ENCODE peak calls at places on chromosomes 5 and 9, in four cellular contexts. One of them, this sample, is unnamed.

GRCh38 chr9:95333426-95333825 is 15.9 kb upstream of the FANCC start:
- DNase-seq in MM.1S: no peak
- DNase-seq in type B pancreatic cell: no peak
- DNase-seq in GM23338: no peak
- DNase-seq in this sample: no peak

GRCh38 chr5:56833325-56833724 is 18.0 kb downstream of the MAP3K1 start:
- DNase-seq in MM.1S: no peak
- DNase-seq in type B pancreatic cell: no peak
- DNase-seq in GM23338: peak
- DNase-seq in this sample: no peak

GRCh38 chr5:98986556-98986955 is 57.7 kb upstream of the CHD1 start:
- DNase-seq in MM.1S: no peak
- DNase-seq in type B pancreatic cell: no peak
- DNase-seq in GM23338: no peak
- DNase-seq in this sample: no peak

GRCh38 chr5:167688731-167689130 is 602.7 kb upstream of the WWC1 start:
- DNase-seq in MM.1S: peak
- DNase-seq in type B pancreatic cell: no peak
- DNase-seq in GM23338: no peak
- DNase-seq in this sample: no peak

GRCh38 chr5:15702102-15702501 is 202.1 kb downstream of the FBXL7 start:
- DNase-seq in MM.1S: peak
- DNase-seq in type B pancreatic cell: no peak
- DNase-seq in GM23338: peak
- DNase-seq in this sample: no peak

GRCh38 chr9:6040077-6040476 is 24.7 kb upstream of the RANBP6 start:
- DNase-seq in MM.1S: no peak
- DNase-seq in type B pancreatic cell: no peak
- DNase-seq in GM23338: no peak
- DNase-seq in this sample: no peak

GRCh38 chr5:57066921-57067914 is 106.6 kb upstream of the GPBP1 start:
- DNase-seq in MM.1S: no peak
- DNase-seq in type B pancreatic cell: no peak
- DNase-seq in GM23338: no peak
- DNase-seq in this sample: no peak

GRCh38 chr5:181050016-181050415 is 9.9 kb downstream of the BTNL9 start:
- DNase-seq in MM.1S: no peak
- DNase-seq in type B pancreatic cell: no peak
- DNase-seq in GM23338: no peak
- DNase-seq in this sample: peak

GRCh38 chr9:137878146-137878941 is 762 bp downstream of the CACNA1B start:
- DNase-seq in MM.1S: no peak
- DNase-seq in type B pancreatic cell: peak
- DNase-seq in GM23338: peak
- DNase-seq in this sample: no peak

GRCh38 chr5:91357806-91358205 is 25.3 kb downstream of the ARRDC3 start:
- DNase-seq in MM.1S: no peak
- DNase-seq in type B pancreatic cell: no peak
- DNase-seq in GM23338: no peak
- DNase-seq in this sample: no peak

GRCh38 chr9:100066539-100066938 is 32.3 kb downstream of the ERP44 start:
- DNase-seq in MM.1S: peak
- DNase-seq in type B pancreatic cell: no peak
- DNase-seq in GM23338: no peak
- DNase-seq in this sample: no peak

GRCh38 chr9:87564706-87565335 is 67.2 kb downstream of the DAPK1 start:
- DNase-seq in MM.1S: no peak
- DNase-seq in type B pancreatic cell: no peak
- DNase-seq in GM23338: no peak
- DNase-seq in this sample: no peak

GRCh38 chr9:91694081-91694870 is 255.8 kb downstream of the ROR2 start:
- DNase-seq in MM.1S: no peak
- DNase-seq in type B pancreatic cell: no peak
- DNase-seq in GM23338: no peak
- DNase-seq in this sample: no peak

GRCh38 chr9:92592946-92593860 is 57.4 kb upstream of the ECM2 start:
- DNase-seq in MM.1S: no peak
- DNase-seq in type B pancreatic cell: no peak
- DNase-seq in GM23338: no peak
- DNase-seq in this sample: no peak

GRCh38 chr5:181087309-181087708 is 43.7 kb downstream of the OR2V1 start:
- DNase-seq in MM.1S: no peak
- DNase-seq in type B pancreatic cell: no peak
- DNase-seq in GM23338: no peak
- DNase-seq in this sample: no peak

GRCh38 chr9:120729796-120730195 is 15.5 kb upstream of the MEGF9 start:
- DNase-seq in MM.1S: no peak
- DNase-seq in type B pancreatic cell: no peak
- DNase-seq in GM23338: peak
- DNase-seq in this sample: no peak

GRCh38 chr9:127119319-127119709 is 3.1 kb downstream of the ANGPTL2 start:
- DNase-seq in MM.1S: no peak
- DNase-seq in type B pancreatic cell: no peak
- DNase-seq in GM23338: no peak
- DNase-seq in this sample: no peak

GRCh38 chr9:116546711-116547581 is 140.2 kb upstream of the TRIM32 start:
- DNase-seq in MM.1S: no peak
- DNase-seq in type B pancreatic cell: no peak
- DNase-seq in GM23338: no peak
- DNase-seq in this sample: no peak

GRCh38 chr5:106121972-106122605 is 1548.6 kb downstream of the EFNA5 start:
- DNase-seq in MM.1S: peak
- DNase-seq in type B pancreatic cell: no peak
- DNase-seq in GM23338: peak
- DNase-seq in this sample: no peak

GRCh38 chr5:67156976-67157583 is 39.5 kb downstream of the CD180 start:
- DNase-seq in MM.1S: peak
- DNase-seq in type B pancreatic cell: no peak
- DNase-seq in GM23338: peak
- DNase-seq in this sample: no peak

GRCh38 chr5:135376961-135377621 is 21.9 kb downstream of the MACROH2A1 start:
- DNase-seq in MM.1S: no peak
- DNase-seq in type B pancreatic cell: peak
- DNase-seq in GM23338: no peak
- DNase-seq in this sample: no peak

GRCh38 chr5:172929371-172929838 is 29.8 kb upstream of the RPL26L1 start:
- DNase-seq in MM.1S: no peak
- DNase-seq in type B pancreatic cell: no peak
- DNase-seq in GM23338: no peak
- DNase-seq in this sample: no peak

GRCh38 chr9:36818242-36818938 is 215.7 kb downstream of the PAX5 start:
- DNase-seq in MM.1S: no peak
- DNase-seq in type B pancreatic cell: no peak
- DNase-seq in GM23338: peak
- DNase-seq in this sample: no peak

GRCh38 chr5:14983666-14984441 is 112.3 kb upstream of the ANKH start:
- DNase-seq in MM.1S: peak
- DNase-seq in type B pancreatic cell: no peak
- DNase-seq in GM23338: no peak
- DNase-seq in this sample: no peak

GRCh38 chr5:174806729-174807128 is 82.3 kb downstream of the MSX2 start:
- DNase-seq in MM.1S: peak
- DNase-seq in type B pancreatic cell: no peak
- DNase-seq in GM23338: no peak
- DNase-seq in this sample: no peak

GRCh38 chr5:174811438-174811837 is 87.1 kb downstream of the MSX2 start:
- DNase-seq in MM.1S: no peak
- DNase-seq in type B pancreatic cell: no peak
- DNase-seq in GM23338: no peak
- DNase-seq in this sample: no peak

DNA sequence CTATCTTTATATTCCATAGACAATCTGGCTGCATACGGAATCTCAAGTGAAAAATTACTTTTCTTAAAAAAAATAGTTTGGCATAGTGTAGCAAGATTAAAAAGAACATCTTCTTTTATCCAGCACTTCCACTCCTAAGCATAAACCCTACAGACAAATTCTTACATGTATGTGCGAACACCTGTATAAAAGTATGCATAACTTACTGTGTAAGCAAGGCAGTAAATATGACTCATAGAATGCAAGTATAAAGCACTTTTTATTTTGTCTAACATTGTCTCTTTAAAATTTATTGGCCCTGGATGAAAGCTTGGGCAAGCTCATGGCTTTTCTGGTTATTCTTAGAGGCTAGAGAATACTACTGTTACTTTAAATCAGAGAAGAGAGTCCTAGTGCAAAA is 86.4 kb downstream of the MSX2 start:
- DNase-seq in MM.1S: no peak
- DNase-seq in type B pancreatic cell: no peak
- DNase-seq in GM23338: no peak
- DNase-seq in this sample: no peak
- TF ChIP-seq CTCF in MM.1S: no peak
- TF ChIP-seq CTCF in type B pancreatic cell: no peak
- TF ChIP-seq CTCF in GM23338: no peak
- TF ChIP-seq CTCF in this sample: no peak

GRCh38 chr5:73170522-73170921 is 2.5 kb upstream of the TMEM174 start:
- DNase-seq in MM.1S: no peak
- DNase-seq in type B pancreatic cell: no peak
- DNase-seq in GM23338: peak
- DNase-seq in this sample: no peak
- TF ChIP-seq CTCF in MM.1S: peak
- TF ChIP-seq CTCF in type B pancreatic cell: peak
- TF ChIP-seq CTCF in GM23338: peak
- TF ChIP-seq CTCF in this sample: no peak

GRCh38 chr5:62307364-62307689 is 1.3 kb downstream of the KIF2A start:
- DNase-seq in MM.1S: no peak
- DNase-seq in type B pancreatic cell: no peak
- DNase-seq in GM23338: no peak
- DNase-seq in this sample: no peak

GRCh38 chr5:62308439-62308838 is 2.4 kb downstream of the KIF2A start:
- DNase-seq in MM.1S: no peak
- DNase-seq in type B pancreatic cell: no peak
- DNase-seq in GM23338: no peak
- DNase-seq in this sample: no peak

GRCh38 chr5:62306494-62307363 is 723 bp downstream of the KIF2A start:
- DNase-seq in MM.1S: peak
- DNase-seq in type B pancreatic cell: no peak
- DNase-seq in GM23338: peak
- DNase-seq in this sample: no peak

GRCh38 chr5:62305358-62305714 is 670 bp upstream of the KIF2A start:
- DNase-seq in MM.1S: no peak
- DNase-seq in type B pancreatic cell: no peak
- DNase-seq in GM23338: no peak
- DNase-seq in this sample: no peak

DNA sequence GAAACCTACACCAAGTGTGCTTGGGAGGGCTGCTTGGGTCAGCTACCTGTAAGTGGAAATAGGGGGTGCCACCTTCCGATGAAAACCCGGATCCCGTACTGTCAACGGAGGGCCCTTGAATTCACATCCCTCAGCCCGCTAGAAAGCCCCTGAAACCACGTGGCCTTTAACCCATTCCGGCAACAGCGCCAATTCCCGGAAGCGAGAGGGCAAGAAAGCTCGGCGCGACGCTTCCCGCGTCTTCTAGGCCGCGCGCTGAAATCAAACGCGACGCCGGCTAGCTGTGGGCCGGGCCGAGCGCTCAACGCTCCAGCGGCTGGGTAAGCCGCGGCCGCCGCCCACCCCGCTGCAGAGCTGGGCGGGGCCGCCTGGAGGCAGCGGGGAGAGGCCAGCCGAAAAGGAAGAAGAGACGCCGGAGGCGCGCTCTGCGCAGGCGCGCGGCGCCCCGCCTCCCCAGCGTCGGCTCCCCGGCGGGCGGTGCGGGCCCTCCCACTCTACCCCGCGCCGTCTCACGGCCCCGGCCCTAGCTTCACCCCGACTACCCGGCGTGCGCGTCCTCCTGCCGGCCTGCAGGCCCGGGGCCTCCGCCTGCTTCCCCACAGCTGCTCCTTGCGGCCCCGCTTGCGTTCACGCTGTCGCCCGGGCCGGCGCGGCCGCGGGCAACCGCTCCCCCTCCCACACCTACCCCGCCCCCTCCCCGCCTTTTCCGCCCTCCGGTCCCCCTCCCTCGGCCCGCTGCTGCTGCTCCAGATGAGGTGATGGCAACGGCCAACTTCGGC is at the start of gene KIF2A:
- DNase-seq in MM.1S: peak
- DNase-seq in type B pancreatic cell: peak
- DNase-seq in GM23338: peak
- DNase-seq in this sample: no peak
- TF ChIP-seq CTCF in MM.1S: no peak
- TF ChIP-seq CTCF in type B pancreatic cell: peak
- TF ChIP-seq CTCF in GM23338: no peak
- TF ChIP-seq CTCF in this sample: no peak

DNA sequence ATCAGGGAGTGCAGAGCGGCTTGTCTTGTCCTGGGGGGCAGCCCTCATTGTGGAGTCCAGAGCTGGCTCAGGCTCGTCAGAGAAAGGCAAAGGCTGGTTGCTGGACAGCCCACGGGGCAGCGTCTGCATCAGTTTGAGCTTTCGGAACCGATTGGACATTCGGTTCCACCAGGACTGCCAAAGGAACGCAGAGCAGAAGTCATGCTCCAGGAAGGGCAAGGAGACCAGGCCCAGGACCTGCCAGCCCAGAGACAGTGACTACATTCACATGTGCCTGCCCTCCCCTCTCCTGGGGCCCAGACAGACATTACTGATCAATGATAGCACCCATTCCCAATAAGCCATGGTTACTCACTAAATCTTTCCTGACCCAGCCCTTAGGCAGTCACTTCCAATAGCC is 18.1 kb downstream of the ANKS6 start:
- DNase-seq in MM.1S: no peak
- DNase-seq in type B pancreatic cell: no peak
- DNase-seq in GM23338: no peak
- DNase-seq in this sample: peak
- TF ChIP-seq CTCF in MM.1S: no peak
- TF ChIP-seq CTCF in type B pancreatic cell: no peak
- TF ChIP-seq CTCF in GM23338: no peak
- TF ChIP-seq CTCF in this sample: no peak

GRCh38 chr9:133714606-133715294 is 23.4 kb downstream of the SARDH start:
- DNase-seq in MM.1S: no peak
- DNase-seq in type B pancreatic cell: no peak
- DNase-seq in GM23338: no peak
- DNase-seq in this sample: no peak

GRCh38 chr9:133712221-133713100 is 25.7 kb downstream of the SARDH start:
- DNase-seq in MM.1S: no peak
- DNase-seq in type B pancreatic cell: no peak
- DNase-seq in GM23338: no peak
- DNase-seq in this sample: no peak

GRCh38 chr9:133711428-133712220 is 26.5 kb downstream of the SARDH start:
- DNase-seq in MM.1S: no peak
- DNase-seq in type B pancreatic cell: no peak
- DNase-seq in GM23338: no peak
- DNase-seq in this sample: no peak

GRCh38 chr9:133713960-133714495 is 24.1 kb downstream of the SARDH start:
- DNase-seq in MM.1S: no peak
- DNase-seq in type B pancreatic cell: no peak
- DNase-seq in GM23338: no peak
- DNase-seq in this sample: no peak

GRCh38 chr9:133713211-133713959 is 24.8 kb downstream of the SARDH start:
- DNase-seq in MM.1S: no peak
- DNase-seq in type B pancreatic cell: no peak
- DNase-seq in GM23338: no peak
- DNase-seq in this sample: no peak
- TF ChIP-seq CTCF in MM.1S: no peak
- TF ChIP-seq CTCF in type B pancreatic cell: no peak
- TF ChIP-seq CTCF in GM23338: no peak
- TF ChIP-seq CTCF in this sample: no peak